ENCODE peak calls at places on chromosomes 2 and 18, in ten cellular contexts. U is GM23248; Z is head of caudate nucleus; K is activated CD4-positive, alpha-beta T cell treated with anti-CD3 and anti-CD28 coated beads for 4 hours; L is AG09309; O is SJSA1; J is pancreas; B is SJCRH30; V is dermis blood vessel endothelial cell; G is neural crest cell. H is an unnamed sample.
A peak's percentile ranks its signal among the peaks of the same experiment; 100 is the strongest.

GRCh38 chr18:11947214-11948119 is 33.8 kb upstream of the IMPA2 start:
- DNase-seq in U (peak; percentile 97), Z (peak; percentile 82), K (peak; percentile 52), L (peak; percentile 95), O (peak; percentile 88), J (peak; percentile 96), B (peak; percentile 67), V (peak; percentile 91), G (peak; percentile 55), H (peak; percentile 92)

GRCh38 chr2:107804608-107805498 is 21.8 kb upstream of the RGPD4 start:
- DNase-seq in U (no peak), Z (no peak), K (no peak), L (no peak), O (no peak), J (no peak), B (no peak), V (no peak), G (no peak), H (no peak)

GRCh38 chr18:3892141-3892540 is 442.2 kb downstream of the TGIF1 start:
- DNase-seq in U (no peak), Z (no peak), K (no peak), L (no peak), O (no peak), J (no peak), B (no peak), V (no peak), G (no peak), H (no peak)

GRCh38 chr2:223306371-223306770 is 254.4 kb downstream of the KCNE4 start:
- DNase-seq in U (peak; percentile 23), Z (no peak), K (no peak), L (no peak), O (peak; percentile 22), J (no peak), B (peak; percentile 11), V (peak; percentile 45), G (no peak), H (no peak)

GRCh38 chr2:174663572-174663971 is 66.0 kb upstream of the WIPF1 start:
- DNase-seq in U (peak; percentile 98), Z (no peak), K (no peak), L (peak; percentile 93), O (peak; percentile 67), J (no peak), B (no peak), V (peak; percentile 68), G (no peak), H (peak; percentile 79)

GRCh38 chr18:76490701-76491171 is 4.3 kb downstream of the ZNF516 start:
- DNase-seq in U (peak; percentile 70), Z (peak; percentile 62), K (peak; percentile 52), L (no peak), O (peak; percentile 24), J (peak; percentile 88), B (no peak), V (peak; percentile 37), G (peak; percentile 31), H (peak; percentile 85)

GRCh38 chr2:204277226-204277625 is 268.0 kb upstream of the PARD3B start:
- DNase-seq in U (no peak), Z (no peak), K (no peak), L (no peak), O (no peak), J (no peak), B (no peak), V (no peak), G (no peak), H (no peak)

GRCh38 chr2:225040862-225041209 is 1.4 kb downstream of the DOCK10 start:
- DNase-seq in U (peak; percentile 61), Z (peak; percentile 40), K (peak; percentile 33), L (no peak), O (no peak), J (no peak), B (no peak), V (peak; percentile 11), G (no peak), H (peak; percentile 62)

GRCh38 chr18:9478545-9478944 is 3.2 kb downstream of the RALBP1 start:
- DNase-seq in U (no peak), Z (no peak), K (no peak), L (no peak), O (no peak), J (peak; percentile 39), B (no peak), V (no peak), G (no peak), H (peak; percentile 35)

GRCh38 chr2:54589340-54590215 is 133.5 kb downstream of the SPTBN1 start:
- DNase-seq in U (no peak), Z (no peak), K (peak; percentile 31), L (no peak), O (peak; percentile 60), J (no peak), B (no peak), V (peak; percentile 97), G (no peak), H (no peak)

GRCh38 chr2:66872926-66873714 is 438.2 kb downstream of the MEIS1 start:
- DNase-seq in U (no peak), Z (no peak), K (no peak), L (peak; percentile 78), O (peak; percentile 57), J (no peak), B (no peak), V (no peak), G (no peak), H (no peak)

GRCh38 chr2:181038796-181039195 is 58.4 kb downstream of the UBE2E3 start:
- DNase-seq in U (peak; percentile 26), Z (no peak), K (no peak), L (no peak), O (no peak), J (no peak), B (no peak), V (no peak), G (no peak), H (no peak)

GRCh38 chr2:57542081-57542480 is 504.5 kb upstream of the VRK2 start:
- DNase-seq in U (no peak), Z (no peak), K (no peak), L (no peak), O (no peak), J (no peak), B (no peak), V (no peak), G (no peak), H (no peak)

GRCh38 chr2:3911891-3912455 is 208.6 kb downstream of the DCDC2C start:
- DNase-seq in U (no peak), Z (no peak), K (no peak), L (no peak), O (no peak), J (no peak), B (no peak), V (no peak), G (peak; percentile 33), H (no peak)

GRCh38 chr2:72082887-72083286 is 64.8 kb downstream of the CYP26B1 start:
- DNase-seq in U (no peak), Z (no peak), K (no peak), L (no peak), O (no peak), J (no peak), B (no peak), V (no peak), G (no peak), H (no peak)

GRCh38 chr2:63692002-63692606 is 103.3 kb downstream of the MDH1 start:
- DNase-seq in U (peak; percentile 67), Z (no peak), K (peak; percentile 38), L (no peak), O (peak; percentile 60), J (no peak), B (peak; percentile 18), V (peak; percentile 68), G (peak; percentile 7), H (peak; percentile 60)